ENCODE peak calls at places on chromosome X, in five cellular contexts. O is lung, U is astrocyte of the spinal cord, R is esophagus squamous epithelium, N is cardiac fibroblast. X is an unnamed sample.
A peak's percentile ranks its signal among the peaks of the same experiment; 100 is the strongest.

GRCh38 chrX:134020910-134021309 is 35.5 kb upstream of the GPC3 start:
- DNase-seq in O (no peak), N (no peak), R (no peak), U (no peak), X (no peak)

GRCh38 chrX:15349046-15349445 is 13.7 kb upstream of the PIGA start:
- DNase-seq in R (no peak), N (peak; percentile 76), O (no peak), U (peak; percentile 62), X (peak; percentile 60)

GRCh38 chrX:95903490-95903889 is 781.2 kb upstream of the DIAPH2 start:
- DNase-seq in O (no peak), N (peak; percentile 12), R (no peak), U (no peak), X (no peak)

GRCh38 chrX:148380614-148381561 is 119.5 kb upstream of the AFF2 start:
- DNase-seq in N (no peak), R (no peak), O (no peak), U (no peak), X (peak; percentile 21)

GRCh38 chrX:71178908-71179307 is 34.3 kb downstream of the NLGN3 start:
- DNase-seq in O (peak; percentile 53), R (no peak), N (peak; percentile 76), U (peak; percentile 66), X (peak; percentile 62)

GRCh38 chrX:11193035-11193469 is 81.9 kb downstream of the HCCS start:
- DNase-seq in U (no peak), N (peak; percentile 25), O (no peak), R (no peak), X (peak; percentile 40)

GRCh38 chrX:96619588-96619987 is 65.1 kb upstream of the DIAPH2 start:
- DNase-seq in R (no peak), U (no peak), N (peak; percentile 50), O (no peak), X (peak; percentile 2)

GRCh38 chrX:16838202-16839066 is 31.7 kb downstream of the RBBP7 start:
- DNase-seq in O (no peak), N (peak; percentile 83), R (no peak), U (peak; percentile 86), X (peak; percentile 80)

GRCh38 chrX:134625315-134625718 is 33.0 kb downstream of the PLAC1 start:
- DNase-seq in U (no peak), R (no peak), O (no peak), N (peak; percentile 62), X (peak; percentile 63)

GRCh38 chrX:78886550-78886949 is 58.6 kb upstream of the P2RY10 start:
- DNase-seq in N (peak; percentile 13), O (no peak), U (peak; percentile 5), R (no peak), X (peak; percentile 9)

GRCh38 chrX:49884290-49884862 is 5.1 kb downstream of the USP27X start:
- DNase-seq in U (peak; percentile 32), O (peak; percentile 70), N (peak; percentile 61), R (no peak), X (peak; percentile 59)

GRCh38 chrX:68480969-68481368 is 17.9 kb upstream of the YIPF6 start:
- DNase-seq in N (no peak), U (no peak), O (no peak), R (no peak), X (no peak)

GRCh38 chrX:2690856-2691542 is at the start of gene CD99:
- DNase-seq in O (peak; percentile 89), N (peak; percentile 85), U (peak; percentile 90), R (no peak), X (peak; percentile 91)

GRCh38 chrX:71216446-71216845 is 6.6 kb upstream of the GJB1 start:
- DNase-seq in R (no peak), N (no peak), U (no peak), O (no peak), X (no peak)

GRCh38 chrX:37926700-37927099 is 79.3 kb upstream of the DYNLT3 start:
- DNase-seq in N (peak; percentile 61), O (no peak), U (peak; percentile 48), R (no peak), X (peak; percentile 41)

GRCh38 chrX:129360175-129360574 is 163.1 kb downstream of the SMARCA1 start:
- DNase-seq in N (peak; percentile 59), U (peak; percentile 48), O (no peak), R (no peak), X (peak; percentile 25)

GRCh38 chrX:120463241-120463640 is 5.9 kb downstream of the LAMP2 start:
- DNase-seq in O (peak; percentile 34), U (peak; percentile 39), N (peak; percentile 72), R (no peak), X (peak; percentile 43)

GRCh38 chrX:97845451-97845850 is 961.7 kb downstream of the RPA4 start:
- DNase-seq in O (no peak), R (no peak), N (no peak), U (no peak), X (no peak)

GRCh38 chrX:106170318-106170717 is 2.2 kb downstream of the PWWP3B start:
- DNase-seq in R (no peak), O (no peak), U (peak; percentile 52), N (peak; percentile 23), X (peak; percentile 0)
- TF ChIP-seq CTCF in R (no peak), O (no peak), U (peak; percentile 68), N (peak; percentile 47), X (peak; percentile 34)

GRCh38 chrX:153642313-153642654 is 4.7 kb upstream of the DUSP9 start:
- DNase-seq in O (no peak), N (no peak), R (no peak), U (no peak), X (no peak)

GRCh38 chrX:153642655-153643430 is 4.2 kb upstream of the DUSP9 start:
- DNase-seq in U (no peak), O (no peak), N (no peak), R (no peak), X (no peak)

GRCh38 chrX:153644356-153645125 is 2.5 kb upstream of the DUSP9 start:
- DNase-seq in U (no peak), R (no peak), O (no peak), N (no peak), X (no peak)

GRCh38 chrX:153645151-153645550 is 1.9 kb upstream of the DUSP9 start:
- DNase-seq in N (no peak), U (no peak), O (no peak), R (no peak), X (no peak)

DNA sequence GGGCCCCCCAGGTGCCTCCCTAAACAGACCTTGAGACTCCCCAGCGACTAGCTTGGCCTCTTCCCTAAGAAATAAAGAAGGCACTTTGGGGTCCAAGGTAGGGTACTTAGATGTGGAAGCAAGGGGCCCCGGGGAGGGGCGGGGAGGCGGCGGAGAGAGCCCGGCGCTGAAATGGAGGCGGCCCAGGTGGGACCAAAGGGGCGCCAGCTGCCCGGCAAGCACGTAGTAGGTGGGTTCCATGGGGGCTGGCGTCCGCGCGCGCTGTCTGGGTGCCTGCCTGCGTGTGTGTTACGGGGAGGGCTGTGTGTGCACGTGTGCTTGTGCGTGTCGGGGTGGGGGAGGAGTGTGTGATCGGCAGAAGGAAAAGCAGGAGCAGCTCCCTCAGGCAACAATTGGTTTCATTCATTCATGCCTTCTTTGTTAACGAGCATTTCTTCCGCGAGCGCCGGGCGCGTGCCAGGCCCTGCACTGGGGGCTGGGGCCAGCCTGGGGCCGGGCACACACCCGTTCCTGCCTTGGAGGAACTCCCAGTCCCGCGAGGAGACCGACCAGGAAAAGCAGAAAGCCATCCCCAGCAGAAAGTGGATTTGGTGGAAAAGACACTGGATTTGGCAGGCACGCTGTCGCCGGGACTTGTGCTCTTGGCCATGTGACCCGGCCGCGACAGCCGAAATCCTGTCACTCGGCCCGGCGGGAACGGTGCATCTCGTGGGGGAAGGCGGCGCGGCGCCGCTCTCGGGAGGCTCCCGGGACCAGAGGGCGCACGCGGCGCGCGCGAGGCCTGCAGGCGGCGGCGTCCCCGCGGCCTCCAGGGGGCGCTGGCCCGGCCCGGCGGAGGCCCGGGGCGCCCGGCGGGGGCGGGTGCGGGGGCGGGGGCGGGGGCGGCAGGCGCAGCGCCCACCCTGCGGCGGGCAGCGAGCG is 3.3 kb upstream of the DUSP9 start:
- DNase-seq in O (no peak), N (peak; percentile 8), R (no peak), U (no peak), X (no peak)
- H3K4me3 ChIP-seq in O (no peak overlapping the region), N (no peak overlapping the region), R (peak overlapping the region; percentile 48), U (no peak overlapping the region), X (no peak overlapping the region)

GRCh38 chrX:155662297-155662696 is 49.5 kb upstream of the TMLHE start:
- DNase-seq in U (no peak), N (peak; percentile 7), R (no peak), O (no peak), X (no peak)
- TF ChIP-seq CTCF in U (peak; percentile 22), N (peak; percentile 35), R (no peak), O (no peak), X (peak; percentile 18)

GRCh38 chrX:30576881-30577280 is 685 bp downstream of the TASL start:
- DNase-seq in N (no peak), R (no peak), U (no peak), O (no peak), X (no peak)
- H3K4me3 ChIP-seq in N (no peak overlapping the region), R (peak overlapping the region; percentile 50), U (no peak overlapping the region), O (no peak overlapping the region), X (no peak overlapping the region)

GRCh38 chrX:140475025-140475424 is 29.8 kb downstream of the SOX3 start:
- DNase-seq in U (no peak), N (no peak), R (no peak), O (no peak), X (no peak)

GRCh38 chrX:140480765-140481164 is 24.1 kb downstream of the SOX3 start:
- DNase-seq in N (no peak), O (no peak), R (no peak), U (peak; percentile 85), X (no peak)

GRCh38 chrX:140477987-140478386 is 26.9 kb downstream of the SOX3 start:
- DNase-seq in O (no peak), U (no peak), R (no peak), N (no peak), X (no peak)
- TF ChIP-seq CTCF in O (no peak), U (no peak), R (no peak), N (no peak), X (no peak)

DNA sequence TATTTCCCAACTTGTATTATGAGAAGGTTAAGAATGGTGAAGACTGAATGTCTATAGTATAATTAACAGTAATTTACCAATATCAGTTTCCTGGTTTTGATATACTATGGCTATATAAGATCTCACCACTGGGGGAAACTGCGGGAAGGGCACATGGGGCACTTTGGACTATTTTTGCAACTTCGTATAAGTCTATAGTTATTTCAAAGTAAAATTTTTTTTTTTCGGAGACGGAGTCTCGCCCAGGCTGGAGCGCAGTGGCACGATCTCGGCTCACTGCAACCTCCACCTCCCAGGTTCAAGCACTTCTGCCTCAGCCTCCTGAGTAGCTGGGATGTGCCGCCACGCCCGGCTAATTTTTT is 46.1 kb downstream of the CXorf58 start:
- DNase-seq in N (no peak), U (no peak), R (no peak), O (no peak), X (no peak)
- H3K4me3 ChIP-seq in N (no peak overlapping the region), U (no peak overlapping the region), R (no peak overlapping the region), O (no peak overlapping the region), X (no peak overlapping the region)

GRCh38 chrX:33741807-33742206 is 390.3 kb downstream of the FAM47A start:
- DNase-seq in O (no peak), U (no peak), N (no peak), R (no peak), X (no peak)
- TF ChIP-seq CTCF in O (no peak), U (no peak), N (no peak), R (no peak), X (no peak)

GRCh38 chrX:13569479-13570244 is at the start of gene EGFL6:
- DNase-seq in N (no peak), U (no peak), R (no peak), O (no peak), X (no peak)
- H3K4me3 ChIP-seq in N (no peak within 1 kb of the TSS), U (no peak within 1 kb of the TSS), R (peak within 1 kb of the TSS; percentile 53), O (peak within 1 kb of the TSS; percentile 1), X (no peak within 1 kb of the TSS)

GRCh38 chrX:63918611-63919010 is 133.6 kb upstream of the ARHGEF9 start:
- DNase-seq in N (peak; percentile 82), O (no peak), U (peak; percentile 3), R (no peak), X (peak; percentile 56)
- TF ChIP-seq CTCF in N (peak; percentile 43), O (no peak), U (no peak), R (no peak), X (peak; percentile 42)